ENCODE peak calls at places on chromosomes 13 and 19, in eight cellular contexts. O, M, N, R, P, E, V and H are unnamed samples.

GRCh38 chr19:32567486-32567885 is 13.5 kb upstream of the PDCD5 start:
- DNase-seq in O (no peak), M (no peak), N (no peak), R (no peak), P (no peak), E (no peak), V (no peak), H (no peak)

GRCh38 chr19:452829-453228 is 8.0 kb downstream of the SHC2 start:
- DNase-seq in O (no peak), M (no peak), N (no peak), R (no peak), P (no peak), E (no peak), V (no peak), H (no peak)

GRCh38 chr19:57682226-57682766 is 519 bp downstream of the ZNF551 start:
- DNase-seq in O (no peak), M (no peak), N (no peak), R (no peak), P (no peak), E (no peak), V (no peak), H (no peak)

GRCh38 chr19:2454199-2454961 is 2.4 kb downstream of the LMNB2 start:
- DNase-seq in O (no peak), M (no peak), N (no peak), R (no peak), P (no peak), E (no peak), V (no peak), H (no peak)

GRCh38 chr19:37997911-37998344 is 90.9 kb downstream of the SIPA1L3 start:
- DNase-seq in O (peak; percentile 83), M (no peak), N (no peak), R (no peak), P (no peak), E (no peak), V (no peak), H (no peak)

GRCh38 chr13:44801990-44802389 is 187.3 kb downstream of the NUFIP1 start:
- DNase-seq in O (peak; percentile 76), M (no peak), N (no peak), R (no peak), P (no peak), E (peak; percentile 45), V (no peak), H (no peak)

GRCh38 chr13:95154441-95154886 is 146.8 kb downstream of the ABCC4 start:
- DNase-seq in O (peak; percentile 2), M (no peak), N (no peak), R (no peak), P (no peak), E (no peak), V (no peak), H (no peak)

GRCh38 chr13:41196011-41196410 is 1.6 kb upstream of the KBTBD7 start:
- DNase-seq in O (no peak), M (no peak), N (no peak), R (no peak), P (no peak), E (no peak), V (no peak), H (no peak)

GRCh38 chr13:32824671-32825070 is 191.6 kb upstream of the KL start:
- DNase-seq in O (peak; percentile 91), M (no peak), N (no peak), R (peak; percentile 84), P (no peak), E (no peak), V (no peak), H (no peak)

GRCh38 chr19:46515879-46516350 is 20.2 kb upstream of the PNMA8B start:
- DNase-seq in O (peak; percentile 26), M (no peak), N (no peak), R (no peak), P (peak; percentile 57), E (no peak), V (no peak), H (no peak)

GRCh38 chr19:16596399-16596798 is 24.2 kb upstream of the SLC35E1 start:
- DNase-seq in O (no peak), M (no peak), N (no peak), R (no peak), P (no peak), E (no peak), V (no peak), H (no peak)

GRCh38 chr19:16600824-16601223 is 27.2 kb downstream of the MED26 start:
- DNase-seq in O (no peak), M (no peak), N (no peak), R (no peak), P (no peak), E (no peak), V (no peak), H (no peak)

GRCh38 chr19:16601378-16602052 is 26.5 kb downstream of the MED26 start:
- DNase-seq in O (no peak), M (no peak), N (no peak), R (no peak), P (no peak), E (no peak), V (no peak), H (no peak)

GRCh38 chr19:16599655-16600346 is 27.6 kb upstream of the SLC35E1 start:
- DNase-seq in O (no peak), M (no peak), N (no peak), R (no peak), P (no peak), E (no peak), V (no peak), H (no peak)

GRCh38 chr19:16598848-16599247 is 26.6 kb upstream of the SLC35E1 start:
- DNase-seq in O (no peak), M (peak; percentile 48), N (no peak), R (no peak), P (no peak), E (no peak), V (no peak), H (no peak)
- H3K36me3 ChIP-seq in O (no peaks in the 10 kb centered on the region), M (no peaks in the 10 kb centered on the region), N (no peaks in the 10 kb centered on the region), R (no peaks in the 10 kb centered on the region), P (no peaks in the 10 kb centered on the region), E (no peaks in the 10 kb centered on the region), V (no peaks in the 10 kb centered on the region), H (no peaks in the 10 kb centered on the region)

GRCh38 chr19:44876930-44877530 is 14.0 kb upstream of the TOMM40 start:
- DNase-seq in O (no peak), M (no peak), N (no peak), R (no peak), P (no peak), E (no peak), V (no peak), H (no peak)
- H3K36me3 ChIP-seq in O (peaks cover 73% of the 10 kb centered on the region), M (peaks cover 57% of the 10 kb centered on the region), N (peaks cover 5% of the 10 kb centered on the region), R (peaks cover 62% of the 10 kb centered on the region), P (no peaks in the 10 kb centered on the region), E (peaks cover 79% of the 10 kb centered on the region), V (no peaks in the 10 kb centered on the region), H (no peaks in the 10 kb centered on the region)

GRCh38 chr13:30000373-30000770 is 150.0 kb upstream of the UBL3 start:
- DNase-seq in O (no peak), M (no peak), N (no peak), R (no peak), P (no peak), E (no peak), V (no peak), H (no peak)

GRCh38 chr13:30004204-30004603 is 153.8 kb upstream of the UBL3 start:
- DNase-seq in O (no peak), M (no peak), N (no peak), R (no peak), P (no peak), E (no peak), V (no peak), H (no peak)

GRCh38 chr13:29996316-29996715 is 145.9 kb upstream of the UBL3 start:
- DNase-seq in O (no peak), M (no peak), N (no peak), R (no peak), P (no peak), E (no peak), V (no peak), H (no peak)

GRCh38 chr13:30002577-30002976 is 152.2 kb upstream of the UBL3 start:
- DNase-seq in O (peak; percentile 12), M (no peak), N (no peak), R (no peak), P (no peak), E (no peak), V (no peak), H (no peak)

DNA sequence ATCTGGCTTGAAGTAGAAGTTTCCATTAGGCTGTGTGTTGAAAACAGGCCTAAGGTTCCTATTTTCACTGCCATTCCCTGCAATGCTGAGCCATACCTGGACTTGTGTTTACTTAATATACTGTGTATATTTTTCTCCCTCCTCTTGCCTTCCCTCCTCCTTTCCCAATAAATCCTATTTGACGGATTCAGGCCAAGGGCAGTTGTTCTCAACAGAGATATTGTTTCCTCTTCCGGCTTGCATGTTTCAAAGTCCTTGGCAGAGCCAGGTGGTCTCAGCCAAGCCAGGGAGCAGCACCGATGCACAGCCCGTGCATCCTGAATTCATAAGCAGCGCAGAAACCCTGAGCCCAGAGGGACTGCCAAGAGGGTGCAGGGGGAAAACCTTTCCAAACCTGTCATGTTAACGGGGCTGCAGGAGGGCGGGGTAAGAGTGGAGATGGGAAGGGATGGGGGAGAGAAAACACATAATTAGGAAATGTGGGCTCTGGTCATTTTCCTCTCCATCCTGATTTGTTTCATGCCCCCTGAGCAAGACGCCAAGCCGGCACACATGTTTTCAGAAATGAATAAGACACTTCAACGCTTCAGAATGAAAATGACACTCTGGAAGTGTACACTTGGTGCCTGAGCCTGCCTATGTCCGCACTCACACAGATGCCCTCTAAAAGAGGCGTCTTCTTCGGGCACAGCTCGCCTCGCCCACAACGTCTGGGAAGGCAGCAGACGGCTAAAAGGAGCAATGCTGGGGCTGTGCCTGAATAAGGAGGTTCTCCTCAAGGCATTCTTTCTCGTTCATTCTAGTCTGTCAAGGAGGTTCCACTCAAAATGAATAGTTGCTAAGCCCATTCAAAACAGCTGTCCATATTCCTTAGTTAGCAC is 149.3 kb upstream of the UBL3 start:
- DNase-seq in O (no peak), M (no peak), N (no peak), R (no peak), P (no peak), E (no peak), V (no peak), H (no peak)
- H3K36me3 ChIP-seq in O (no peaks in the 10 kb centered on the region), M (no peaks in the 10 kb centered on the region), N (no peaks in the 10 kb centered on the region), R (no peaks in the 10 kb centered on the region), P (no peaks in the 10 kb centered on the region), E (no peaks in the 10 kb centered on the region), V (no peaks in the 10 kb centered on the region), H (no peaks in the 10 kb centered on the region)

DNA sequence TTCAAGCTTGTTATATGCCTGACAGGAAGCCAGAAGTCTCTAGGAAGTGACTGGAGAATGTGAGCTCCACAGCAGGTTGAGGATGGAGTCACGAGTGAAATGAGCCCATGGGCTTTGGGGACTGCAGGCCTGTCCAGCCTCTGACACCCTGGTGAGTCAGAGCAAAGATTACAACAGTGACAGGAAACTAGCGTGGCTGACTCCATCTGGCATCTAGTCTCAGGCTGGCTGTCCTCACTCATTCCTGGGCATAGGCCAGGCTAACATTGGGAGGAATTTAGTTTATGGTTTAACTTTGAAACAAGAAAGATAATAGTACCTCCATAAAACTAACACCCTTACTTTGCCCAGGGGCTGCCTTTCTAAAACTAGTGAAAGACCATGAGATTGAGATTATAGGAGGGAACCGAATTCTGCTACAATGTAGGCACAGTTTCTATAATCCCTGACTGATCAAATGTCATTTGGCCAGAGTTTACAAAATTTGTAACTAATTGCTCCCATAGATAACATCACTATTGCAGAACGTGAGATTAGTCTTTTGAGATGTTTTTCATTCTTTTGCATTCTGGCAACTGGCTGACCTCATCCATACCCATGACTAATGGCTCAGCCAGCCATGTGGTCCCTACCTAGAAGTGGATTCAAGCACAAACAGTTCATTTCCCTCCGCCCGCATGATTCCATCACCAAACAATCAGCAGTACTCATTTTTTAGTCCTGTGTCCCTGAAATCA is 28.4 kb downstream of the PSG1 start:
- DNase-seq in O (peak; percentile 95), M (no peak), N (peak; percentile 74), R (no peak), P (no peak), E (no peak), V (peak; percentile 15), H (peak; percentile 82)
- H3K36me3 ChIP-seq in O (no peaks in the 10 kb centered on the region), M (no peaks in the 10 kb centered on the region), N (no peaks in the 10 kb centered on the region), R (no peaks in the 10 kb centered on the region), P (no peaks in the 10 kb centered on the region), E (no peaks in the 10 kb centered on the region), V (no peaks in the 10 kb centered on the region), H (no peaks in the 10 kb centered on the region)